ENCODE peak calls at places on chromosome 16, in nine cellular contexts. V, G, T, C, K, Y, N, B and U are unnamed samples.

GRCh38 chr16:49023095-49023494 is 258.5 kb downstream of the CBLN1 start:
- DNase-seq in N (no peak), Y (no peak), C (no peak), G (peak; percentile 56), B (no peak), K (peak; percentile 74), V (peak; percentile 89), T (no peak), U (no peak)

GRCh38 chr16:86222965-86223551 is 287.3 kb upstream of the FOXF1 start:
- DNase-seq in V (no peak), B (no peak), C (no peak), Y (no peak), N (no peak), K (peak; percentile 57), T (no peak), G (no peak), U (no peak)

GRCh38 chr16:54846761-54847160 is 83.9 kb upstream of the IRX5 start:
- DNase-seq in B (no peak), N (no peak), V (peak; percentile 91), Y (no peak), C (no peak), K (peak; percentile 77), G (peak; percentile 1), T (no peak), U (no peak)

GRCh38 chr16:49789617-49790016 is 66.3 kb downstream of the ZNF423 start:
- DNase-seq in Y (no peak), B (no peak), T (no peak), K (no peak), V (no peak), N (no peak), C (no peak), G (no peak), U (no peak)

GRCh38 chr16:3819741-3820724 is 60.5 kb downstream of the CREBBP start:
- DNase-seq in V (peak; percentile 86), T (no peak), B (no peak), C (no peak), Y (no peak), K (peak; percentile 85), N (peak; percentile 97), G (peak; percentile 83), U (no peak)

GRCh38 chr16:6377956-6378355 is 954.7 kb upstream of the RBFOX1 start:
- DNase-seq in K (no peak), N (no peak), T (no peak), V (no peak), B (no peak), G (no peak), C (no peak), Y (no peak), U (no peak)

GRCh38 chr16:75296606-75297005 is 45.2 kb upstream of the BCAR1 start:
- DNase-seq in B (no peak), V (no peak), Y (peak; percentile 56), G (no peak), N (peak; percentile 93), T (no peak), C (no peak), K (no peak), U (no peak)

GRCh38 chr16:4656695-4657686 is 32.4 kb downstream of the MGRN1 start:
- DNase-seq in Y (no peak), G (no peak), C (no peak), B (no peak), V (no peak), T (no peak), N (no peak), K (no peak), U (no peak)

GRCh38 chr16:23949630-23950290 is 114.0 kb downstream of the PRKCB start:
- DNase-seq in G (no peak), N (no peak), C (peak; percentile 59), T (no peak), K (no peak), V (no peak), B (peak; percentile 57), Y (peak; percentile 30), U (no peak)

GRCh38 chr16:17303101-17303500 is 167.7 kb downstream of the XYLT1 start:
- DNase-seq in V (no peak), Y (no peak), T (no peak), B (no peak), G (no peak), K (no peak), C (no peak), N (no peak), U (no peak)

GRCh38 chr16:23900480-23901177 is 64.8 kb downstream of the PRKCB start:
- DNase-seq in T (no peak), K (no peak), C (no peak), V (no peak), Y (no peak), B (no peak), G (no peak), N (no peak), U (no peak)

GRCh38 chr16:66228791-66229190 is 137.7 kb upstream of the CDH5 start:
- DNase-seq in G (no peak), Y (no peak), N (no peak), C (no peak), T (no peak), V (no peak), B (no peak), K (peak; percentile 65), U (no peak)